ENCODE peak calls at places on chromosomes 16 and 17, in five cellular contexts. C, O, U, N and H are unnamed samples.

GRCh38 chr16:54931041-54931756 is 534 bp downstream of the IRX5 start:
- DNase-seq in U (peak), C (peak), O (peak), N (peak), H (peak)

GRCh38 chr17:55770220-55770870 is 19.5 kb downstream of the PCTP start:
- DNase-seq in O (no peak), N (peak), U (peak), C (no peak), H (peak)

GRCh38 chr17:44323359-44324091 is 1.1 kb downstream of the SLC25A39 start:
- DNase-seq in C (peak), N (no peak), U (no peak), O (no peak), H (no peak)

GRCh38 chr17:7323731-7324437 is 5.3 kb downstream of the NEURL4 start:
- DNase-seq in O (no peak), C (peak), U (no peak), N (peak), H (peak)

GRCh38 chr17:17722081-17722905 is 41.0 kb downstream of the RAI1 start:
- DNase-seq in U (peak), C (no peak), O (no peak), N (no peak), H (no peak)

GRCh38 chr16:88681084-88681680 is 5.1 kb downstream of the SNAI3 start:
- DNase-seq in C (no peak), N (peak), O (peak), U (no peak), H (no peak)

GRCh38 chr16:85234310-85235235 is 122.3 kb upstream of the CIBAR2 start:
- DNase-seq in N (no peak), U (peak), O (peak), C (peak), H (peak)

GRCh38 chr16:79653337-79654000 is 52.9 kb upstream of the MAF start:
- DNase-seq in N (no peak), C (no peak), O (peak), U (peak), H (peak)

GRCh38 chr16:27233731-27234130 is 30.4 kb downstream of the KDM8 start:
- DNase-seq in N (no peak), U (no peak), O (no peak), C (no peak), H (no peak)

GRCh38 chr16:72846594-72846993 is 201.3 kb downstream of the ZFHX3 start:
- DNase-seq in C (no peak), U (no peak), O (no peak), N (no peak), H (no peak)

GRCh38 chr17:38749222-38750043 is 1.3 kb upstream of the PCGF2 start:
- DNase-seq in U (peak), O (peak), N (peak), C (peak), H (peak)

GRCh38 chr16:47018223-47018891 is 44.9 kb upstream of the DNAJA2 start:
- DNase-seq in O (peak), U (peak), C (peak), N (peak), H (peak)

GRCh38 chr17:17313350-17313991 is 10.3 kb downstream of the NT5M start:
- DNase-seq in U (no peak), C (peak), N (peak), O (peak), H (peak)

GRCh38 chr17:61361084-61361483 is 38.6 kb upstream of the TBX2 start:
- DNase-seq in N (peak), U (peak), C (no peak), O (no peak), H (peak)

GRCh38 chr16:12186774-12187335 is 210.3 kb downstream of the SNX29 start:
- DNase-seq in C (no peak), N (peak), O (no peak), U (no peak), H (no peak)

GRCh38 chr16:75754126-75754525 is 27.8 kb upstream of the CPHXL start:
- DNase-seq in U (no peak), N (peak), O (peak), C (no peak), H (peak)

GRCh38 chr16:30187971-30188561 is 4.7 kb downstream of the CORO1A start:
- DNase-seq in N (no peak), C (no peak), U (no peak), O (no peak), H (no peak)

GRCh38 chr17:72538921-72539352 is 418.1 kb downstream of the SOX9 start:
- DNase-seq in C (no peak), O (no peak), N (no peak), U (peak), H (no peak)

DNA sequence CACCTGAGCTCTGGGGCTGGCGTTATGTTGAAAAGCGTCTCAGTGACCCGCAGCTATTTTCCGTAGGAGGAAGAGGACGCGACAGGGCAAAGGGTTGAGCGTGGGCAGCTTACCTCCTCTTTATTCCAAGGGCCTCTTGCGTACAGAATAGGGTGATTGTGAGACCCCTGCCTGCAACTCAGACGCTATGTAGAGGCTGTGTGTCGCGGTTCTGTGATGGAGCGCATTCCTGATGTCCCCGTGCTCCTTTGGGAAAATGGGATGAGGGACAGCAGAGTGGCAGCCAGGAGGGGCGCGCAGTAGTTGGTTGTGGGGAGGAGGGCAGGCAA is 533 bp upstream of the CDH8 start:
- DNase-seq in N (no peak), C (no peak), U (no peak), O (no peak), H (no peak)
- TF ChIP-seq CTCF in N (no peak), C (no peak), U (no peak), O (no peak), H (no peak)

GRCh38 chr17:65053354-65053881 is 3.1 kb downstream of the GNA13 start:
- DNase-seq in C (no peak), U (no peak), O (no peak), N (no peak), H (no peak)

GRCh38 chr17:65054602-65055001 is 1.9 kb downstream of the GNA13 start:
- DNase-seq in O (no peak), U (no peak), N (no peak), C (no peak), H (no peak)

GRCh38 chr17:65050438-65050837 is 6.1 kb downstream of the GNA13 start:
- DNase-seq in N (no peak), U (no peak), C (no peak), O (no peak), H (no peak)

GRCh38 chr17:65052585-65052984 is 4.0 kb downstream of the GNA13 start:
- DNase-seq in U (no peak), O (no peak), C (no peak), N (no peak), H (no peak)

GRCh38 chr17:65051922-65052321 is 4.6 kb downstream of the GNA13 start:
- DNase-seq in C (no peak), N (no peak), U (no peak), O (no peak), H (no peak)
- H3K4me3 ChIP-seq in C (no peak), N (no peak), U (no peak), O (no peak), H (no peak)

GRCh38 chr16:2056077-2056476 is 8.3 kb downstream of the TSC2 start:
- DNase-seq in C (peak), O (no peak), N (no peak), U (no peak), H (peak)
- TF ChIP-seq CTCF in C (peak), O (no peak), N (no peak), U (peak), H (peak)

GRCh38 chr17:65967372-65967771 is 224.6 kb downstream of the CEP112 start:
- DNase-seq in O (no peak), C (no peak), U (no peak), N (no peak), H (no peak)
- H3K4me3 ChIP-seq in O (no peak), C (no peak), U (no peak), N (no peak), H (no peak)

DNA sequence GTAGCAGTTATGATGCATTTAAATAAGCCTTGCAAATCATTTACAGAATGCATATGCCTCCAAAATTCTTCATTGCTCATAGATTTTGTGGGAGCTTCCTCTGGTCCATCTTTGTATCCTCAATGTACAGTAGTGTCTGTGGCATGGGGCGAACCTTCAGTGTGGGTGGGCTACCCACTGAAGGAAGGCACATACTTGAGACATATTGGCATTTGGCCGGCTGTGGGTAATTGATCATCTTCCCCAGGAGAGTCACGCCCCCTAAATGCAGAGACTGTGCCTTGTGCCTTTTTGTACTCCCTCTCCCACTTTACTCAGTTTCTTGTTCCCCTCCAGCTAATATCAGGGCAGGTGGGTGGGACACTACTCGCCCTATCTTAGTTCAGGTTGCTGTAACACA is 132.0 kb downstream of the NPIPB5 start:
- DNase-seq in O (no peak), C (no peak), U (no peak), N (no peak), H (no peak)
- TF ChIP-seq CTCF in O (no peak), C (no peak), U (no peak), N (no peak), H (no peak)

DNA sequence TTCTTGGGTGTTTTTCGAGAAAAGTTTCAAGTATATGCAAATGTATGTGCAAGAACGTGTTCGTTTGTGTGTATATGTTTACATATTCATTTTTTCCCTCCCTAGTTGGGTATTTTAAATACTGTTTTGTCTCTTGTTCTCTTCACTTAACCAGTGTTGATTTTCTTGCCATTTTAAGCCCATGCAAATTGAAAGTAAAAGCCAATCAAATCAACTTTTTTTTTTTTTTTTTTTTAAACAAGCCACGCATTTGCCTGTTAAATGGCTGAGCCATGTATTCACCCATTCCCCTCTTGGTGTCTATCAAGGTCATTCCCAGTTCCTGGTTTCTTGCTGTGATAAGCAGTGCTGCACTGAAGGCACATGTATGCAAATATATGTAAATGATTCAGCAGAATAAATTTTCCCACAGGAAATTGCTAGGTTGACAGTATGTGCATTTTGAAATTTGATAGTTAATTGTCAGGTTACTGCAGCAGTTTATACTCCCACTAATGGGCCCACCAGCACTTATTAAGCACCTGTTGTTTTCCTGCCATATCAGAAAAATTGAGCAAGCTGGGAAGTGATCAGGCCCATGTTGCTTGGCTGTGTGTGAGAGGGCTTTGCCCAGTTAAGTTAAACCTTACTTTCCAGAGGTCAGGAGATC is 12.3 kb downstream of the ABCC1 start:
- DNase-seq in O (no peak), C (no peak), U (no peak), N (no peak), H (no peak)
- H3K4me3 ChIP-seq in O (no peak), C (no peak), U (no peak), N (no peak), H (no peak)

DNA sequence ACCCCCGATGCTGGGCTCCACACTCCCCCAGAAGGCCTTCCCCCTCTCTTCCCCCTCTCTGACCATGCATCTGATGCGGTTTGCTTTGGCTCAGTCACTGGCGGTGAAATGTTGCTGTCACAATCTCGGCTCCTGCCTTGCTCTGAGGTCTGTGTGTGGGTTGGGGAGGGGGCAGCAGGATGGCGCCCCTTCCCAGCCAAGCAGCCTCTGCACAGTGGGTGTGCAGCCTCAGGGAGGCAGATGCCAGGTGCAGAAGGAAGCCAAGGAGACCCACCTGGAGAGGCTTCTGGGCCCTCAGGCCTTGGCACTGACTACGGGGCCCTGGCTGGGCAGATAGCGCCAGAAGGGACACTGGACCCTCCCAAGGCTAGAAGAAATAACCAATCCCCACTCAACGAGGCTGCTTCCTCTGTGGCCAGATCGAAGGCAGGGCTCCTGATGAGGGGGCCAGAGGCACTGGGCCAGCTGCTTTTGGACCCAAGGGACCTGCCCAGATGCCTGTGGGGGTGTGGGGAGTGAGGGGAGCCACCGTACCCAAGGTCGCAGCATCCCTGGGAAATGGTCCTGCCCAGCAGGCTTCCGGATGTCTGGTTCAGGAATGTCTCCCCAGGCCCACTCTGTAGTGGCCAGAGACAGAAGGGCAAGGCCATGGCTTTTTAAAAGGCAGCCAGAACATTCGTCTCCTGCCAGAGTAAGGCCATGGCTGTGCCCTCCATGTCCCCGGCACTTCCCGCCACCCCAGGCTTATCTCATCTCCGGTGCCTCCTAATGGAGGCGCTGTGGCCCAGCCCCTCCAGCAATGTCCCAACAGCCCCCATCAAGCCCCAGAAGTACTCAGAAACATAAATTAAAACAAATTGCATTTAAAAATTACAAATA is 43.4 kb upstream of the SLC38A10 start:
- DNase-seq in O (peak), C (no peak), U (peak), N (no peak), H (no peak)
- TF ChIP-seq CTCF in O (no peak), C (no peak), U (no peak), N (no peak), H (no peak)